ENCODE peak calls at places on chromosomes 13 and 19, in five cellular contexts. L is mesenchymal stem cell, K is IMR-90, C is H1, N is neuronal stem cell. Y is an unnamed sample.

GRCh38 chr13:75798353-75799245 is 162.5 kb downstream of the LMO7 start:
- DNase-seq in L (no peak), K (peak; percentile 65), C (no peak), N (no peak), Y (peak; percentile 46)

GRCh38 chr13:23991119-23991518 is 93.8 kb upstream of the C1QTNF9B start:
- DNase-seq in L (no peak), K (no peak), C (no peak), N (no peak), Y (no peak)

GRCh38 chr13:106507560-106508274 is 27.7 kb downstream of the EFNB2 start:
- DNase-seq in L (peak; percentile 94), K (peak; percentile 95), C (no peak), N (no peak), Y (peak; percentile 75)

GRCh38 chr19:51108805-51109146 is 567 bp upstream of the CTU1 start:
- DNase-seq in L (no peak), K (no peak), C (no peak), N (no peak), Y (no peak)

GRCh38 chr13:90867336-90867683 is 480.2 kb upstream of the MIR17HG start:
- DNase-seq in L (peak; percentile 81), K (peak; percentile 27), C (peak; percentile 39), N (peak; percentile 64), Y (peak; percentile 57)

GRCh38 chr19:42634409-42635232 is 39.9 kb upstream of the CEACAM8 start:
- DNase-seq in L (no peak), K (peak; percentile 20), C (no peak), N (no peak), Y (peak; percentile 74)

GRCh38 chr19:482186-483041 is 13.9 kb upstream of the MADCAM1 start:
- DNase-seq in L (peak; percentile 30), K (no peak), C (no peak), N (no peak), Y (no peak)

GRCh38 chr13:49395416-49396277 is 48.2 kb downstream of the CAB39L start:
- DNase-seq in L (no peak), K (no peak), C (no peak), N (no peak), Y (no peak)

GRCh38 chr19:16125738-16126495 is 14.2 kb downstream of the RAB8A start:
- DNase-seq in L (no peak), K (no peak), C (no peak), N (no peak), Y (no peak)

GRCh38 chr13:78742659-78743058 is 83.7 kb upstream of the OBI1 start:
- DNase-seq in L (no peak), K (no peak), C (no peak), N (no peak), Y (no peak)

GRCh38 chr19:16462757-16463250 is 9.0 kb downstream of the EPS15L1 start:
- DNase-seq in L (peak; percentile 30), K (peak; percentile 34), C (no peak), N (no peak), Y (peak; percentile 45)

GRCh38 chr19:11414544-11414943 is 4.6 kb downstream of the RGL3 start:
- DNase-seq in L (no peak), K (no peak), C (no peak), N (no peak), Y (no peak)

GRCh38 chr19:29749450-29749849 is 34.4 kb upstream of the C19orf12 start:
- DNase-seq in L (no peak), K (no peak), C (no peak), N (no peak), Y (no peak)

GRCh38 chr19:47093841-47094240 is 19.7 kb downstream of the ZC3H4 start:
- DNase-seq in L (no peak), K (no peak), C (no peak), N (no peak), Y (no peak)

GRCh38 chr13:79749985-79750551 is 269.1 kb downstream of the NDFIP2 start:
- DNase-seq in L (peak; percentile 92), K (peak; percentile 97), C (no peak), N (peak; percentile 21), Y (peak; percentile 90)
- H2BK120ac ChIP-seq in L (no peak overlapping the region), K (no peak overlapping the region), C (no peak overlapping the region), N (no peak overlapping the region), Y (no peak overlapping the region)

GRCh38 chr13:40506592-40507446 is 159.6 kb downstream of the FOXO1 start:
- DNase-seq in L (no peak), K (no peak), C (no peak), N (no peak), Y (no peak)

GRCh38 chr13:40509876-40510275 is 156.6 kb downstream of the FOXO1 start:
- DNase-seq in L (no peak), K (no peak), C (no peak), N (no peak), Y (no peak)

GRCh38 chr13:40508112-40508511 is 158.3 kb downstream of the FOXO1 start:
- DNase-seq in L (peak; percentile 5), K (no peak), C (no peak), N (no peak), Y (no peak)

GRCh38 chr13:40505196-40505595 is 161.2 kb downstream of the FOXO1 start:
- DNase-seq in L (no peak), K (no peak), C (no peak), N (no peak), Y (no peak)

GRCh38 chr13:40508767-40509342 is 157.6 kb downstream of the FOXO1 start:
- DNase-seq in L (no peak), K (no peak), C (no peak), N (no peak), Y (no peak)
- H3K4me2 ChIP-seq in L (no peak overlapping the region), K (no peak overlapping the region), C (no peak overlapping the region), N (no peak overlapping the region), Y (no peak overlapping the region)

GRCh38 chr19:7513809-7514642 is 1.9 kb upstream of the ZNF358 start:
- DNase-seq in L (no peak), K (no peak), C (no peak), N (no peak), Y (no peak)

GRCh38 chr19:7515091-7515470 is 822 bp upstream of the ZNF358 start:
- DNase-seq in L (peak; percentile 96), K (peak; percentile 66), C (no peak), N (no peak), Y (no peak)

GRCh38 chr19:7516281-7516862 is 469 bp downstream of the ZNF358 start:
- DNase-seq in L (no peak), K (no peak), C (no peak), N (no peak), Y (no peak)

GRCh38 chr19:7516878-7517277 is 975 bp downstream of the ZNF358 start:
- DNase-seq in L (no peak), K (no peak), C (no peak), N (no peak), Y (no peak)

DNA sequence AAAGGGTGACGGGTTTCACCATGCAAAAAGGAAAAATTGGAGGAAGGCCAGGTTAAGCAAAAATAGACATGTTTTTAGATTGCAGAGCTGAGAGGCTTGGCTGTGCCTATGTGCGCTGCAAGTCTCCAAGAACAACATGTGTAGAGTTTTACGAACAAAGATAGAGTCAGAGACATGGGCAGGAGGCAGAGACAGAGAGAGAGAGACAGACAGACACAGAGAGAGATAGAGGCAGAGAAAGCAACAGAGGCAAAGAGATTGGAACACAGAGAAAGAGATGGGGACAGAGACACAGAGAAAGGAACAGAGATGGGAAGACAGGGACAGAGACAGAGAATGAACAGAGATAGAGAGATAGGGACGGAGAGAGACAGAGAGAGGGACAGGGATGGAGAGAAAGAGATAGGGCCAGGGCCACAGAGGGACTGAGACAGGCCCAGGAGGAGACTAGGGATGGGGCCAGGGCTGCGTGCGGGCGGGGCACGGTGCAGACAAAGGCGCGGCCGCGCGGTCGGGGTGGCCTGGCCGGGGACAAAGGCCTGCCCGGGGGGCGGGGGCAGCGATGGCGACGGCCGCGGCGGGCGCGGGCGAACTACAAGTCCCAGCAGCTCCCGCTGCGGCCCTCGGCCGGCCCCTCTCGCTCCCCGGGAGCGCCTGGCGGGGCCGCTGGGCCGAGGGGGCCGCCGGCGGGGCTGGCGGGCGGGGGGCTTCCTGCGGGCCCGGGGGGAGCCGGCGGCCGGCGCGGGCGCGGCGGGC is at the start of gene ZNF358:
- DNase-seq in L (peak; percentile 68), K (peak; percentile 46), C (no peak), N (peak; percentile 76), Y (peak; percentile 63)
- H2BK120ac ChIP-seq in L (peak within 1 kb of the TSS; percentile 99), K (peak within 1 kb of the TSS; percentile 52), C (peak within 1 kb of the TSS; percentile 43), N (peak within 1 kb of the TSS; percentile 25), Y (peak within 1 kb of the TSS; percentile 65)

GRCh38 chr13:64078025-64078424 is 2662.4 kb upstream of the PCDH20 start:
- DNase-seq in L (no peak), K (no peak), C (no peak), N (no peak), Y (no peak)
- H3K4me2 ChIP-seq in L (no peak overlapping the region), K (no peak overlapping the region), C (no peak overlapping the region), N (peak overlapping the region; percentile 11), Y (no peak overlapping the region)